ENCODE peak calls at places on chromosomes 11 and 22, in ten cellular contexts. U is type B pancreatic cell, R is B cell, Y is A549, O is AG10803, S is AG09319, P is fibroblast of lung, X is HL-60, N is AG04450, L is omental fat pad. W is an unnamed sample.

GRCh38 chr22:29581799-29582198 is 886 bp upstream of the NIPSNAP1 start:
- DNase-seq in Y (no peak), X (no peak), U (no peak), L (no peak), O (no peak), R (no peak), P (no peak), N (no peak), S (no peak), W (no peak)

GRCh38 chr11:35629511-35629910 is 11.3 kb downstream of the FJX1 start:
- DNase-seq in N (no peak), R (no peak), O (no peak), U (no peak), S (no peak), L (no peak), Y (no peak), X (no peak), P (no peak), W (no peak)

GRCh38 chr11:43830928-43831440 is 49.6 kb upstream of the ALKBH3 start:
- DNase-seq in U (no peak), Y (peak), X (peak), N (peak), R (no peak), O (peak), L (peak), S (peak), P (peak), W (no peak)

GRCh38 chr11:93784935-93785360 is 866 bp downstream of the MED17 start:
- DNase-seq in O (no peak), N (no peak), U (no peak), Y (no peak), L (no peak), P (peak), X (no peak), R (no peak), S (no peak), W (no peak)

GRCh38 chr11:37110383-37110782 is 512.3 kb upstream of the RAG2 start:
- DNase-seq in R (no peak), S (no peak), X (no peak), N (no peak), L (no peak), O (no peak), P (no peak), U (no peak), Y (no peak), W (no peak)

GRCh38 chr11:124669193-124669592 is 4.3 kb downstream of the SIAE start:
- DNase-seq in S (peak), N (no peak), O (peak), P (peak), X (peak), U (no peak), Y (peak), R (peak), L (no peak), W (peak)

GRCh38 chr22:20430641-20431519 is 6.7 kb downstream of the SCARF2 start:
- DNase-seq in P (peak), S (no peak), O (peak), N (no peak), X (peak), R (peak), L (no peak), Y (peak), U (no peak), W (peak)

GRCh38 chr11:115624065-115624464 is 119.8 kb upstream of the CADM1 start:
- DNase-seq in U (no peak), L (no peak), P (no peak), N (no peak), S (no peak), Y (no peak), X (no peak), R (no peak), O (no peak), W (no peak)

GRCh38 chr22:32880906-32881596 is 79.5 kb downstream of the TIMP3 start:
- DNase-seq in N (peak), U (peak), S (no peak), X (no peak), P (peak), Y (no peak), L (no peak), O (no peak), R (peak), W (no peak)

GRCh38 chr11:129853508-129854228 is 38.0 kb downstream of the TMEM45B start:
- DNase-seq in P (peak), U (no peak), L (no peak), R (no peak), O (no peak), X (peak), N (no peak), Y (peak), S (peak), W (no peak)

GRCh38 chr11:128341280-128341679 is 246.1 kb downstream of the ETS1 start:
- DNase-seq in Y (no peak), L (no peak), U (no peak), N (no peak), P (no peak), X (no peak), O (no peak), S (no peak), R (no peak), W (no peak)

GRCh38 chr22:30305519-30305905 is 16.2 kb upstream of the CASTOR1 start:
- DNase-seq in N (no peak), U (no peak), S (no peak), X (peak), R (peak), Y (no peak), P (no peak), O (no peak), L (no peak), W (peak)

GRCh38 chr11:13216019-13217006 is 61.3 kb upstream of the BMAL1 start:
- DNase-seq in P (peak), Y (peak), S (peak), R (no peak), O (peak), L (no peak), X (no peak), N (peak), U (no peak), W (no peak)
- TF ChIP-seq CTCF in P (no peak), Y (no peak), S (no peak), R (no peak), O (no peak), L (no peak), X (no peak), N (no peak), U (no peak), W (no peak)

DNA sequence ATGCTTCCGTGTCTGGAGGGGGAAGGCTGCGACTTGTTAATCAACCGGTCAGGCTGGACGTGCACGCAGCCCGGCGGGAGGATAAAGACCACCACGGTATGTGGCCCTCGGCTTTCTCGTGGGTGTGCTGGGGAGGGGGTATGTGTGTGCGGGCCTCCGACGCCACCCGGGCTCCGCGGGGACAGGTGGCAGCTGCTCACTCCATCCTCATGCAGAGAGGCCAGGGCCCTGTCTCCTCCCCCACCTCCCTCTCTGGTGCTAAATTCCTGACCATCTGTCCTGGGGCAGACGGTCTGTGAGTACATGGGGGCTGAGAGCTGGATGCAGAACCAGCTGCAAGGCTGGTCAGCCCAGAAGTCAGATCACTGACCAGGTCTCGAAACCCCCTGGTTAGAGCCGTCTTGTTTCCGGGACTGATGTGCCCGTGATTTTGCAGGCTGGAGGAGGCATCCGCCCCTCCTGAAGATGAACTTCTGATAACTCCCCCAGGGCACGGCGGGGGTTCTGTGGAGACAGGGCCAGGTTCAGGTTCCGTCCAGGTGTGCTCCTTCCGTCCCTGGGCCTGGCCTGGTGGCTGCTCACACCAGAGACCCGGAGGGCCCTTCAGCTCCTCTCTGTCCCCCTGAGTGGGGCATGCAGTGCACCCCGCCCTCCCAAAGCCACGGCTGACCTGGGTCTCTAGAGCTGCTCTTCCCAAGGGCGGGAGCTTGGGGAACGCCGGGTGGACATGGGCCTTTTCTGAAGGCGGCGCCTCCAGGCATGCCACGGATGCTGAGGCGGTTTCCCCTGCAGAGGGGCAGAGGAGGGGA is 1119.7 kb downstream of the BRD1 start:
- DNase-seq in Y (no peak), O (no peak), N (no peak), S (no peak), L (no peak), X (no peak), U (no peak), P (no peak), R (no peak), W (no peak)
- TF ChIP-seq CTCF in Y (no peak), O (no peak), N (no peak), S (no peak), L (no peak), X (no peak), U (no peak), P (no peak), R (no peak), W (no peak)

GRCh38 chr11:96524475-96524874 is 134.7 kb downstream of the JRKL start:
- DNase-seq in P (no peak), N (no peak), L (no peak), Y (no peak), U (no peak), O (no peak), R (no peak), X (no peak), S (no peak), W (no peak)

DNA sequence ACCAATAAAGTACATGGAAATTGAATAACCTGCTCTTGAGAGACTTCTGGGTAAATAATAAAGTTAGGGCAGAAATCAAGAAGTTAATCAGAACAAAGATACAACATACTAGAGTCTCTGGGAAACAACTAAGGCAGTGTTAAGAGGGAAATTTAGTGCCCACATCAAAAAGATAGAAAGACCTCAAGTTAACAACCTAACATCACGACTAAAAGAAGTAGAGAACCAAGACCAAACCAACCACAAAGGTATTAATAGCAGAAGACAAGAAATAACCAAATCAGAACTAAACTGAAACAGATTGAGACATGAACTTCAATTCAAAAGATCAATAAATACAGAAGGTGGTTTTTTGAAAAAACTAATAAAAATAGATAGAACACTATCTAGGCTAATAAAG is 140.7 kb downstream of the JRKL start:
- DNase-seq in U (no peak), X (no peak), Y (no peak), N (no peak), L (no peak), S (no peak), O (no peak), P (no peak), R (no peak), W (no peak)
- TF ChIP-seq CTCF in U (no peak), X (no peak), Y (no peak), N (no peak), L (no peak), S (no peak), O (no peak), P (no peak), R (no peak), W (no peak)

GRCh38 chr11:62591448-62592215 is at the start of gene TUT1:
- DNase-seq in L (peak), O (peak), U (peak), N (peak), S (peak), X (peak), Y (peak), R (peak), P (peak), W (peak)
- TF ChIP-seq CTCF in L (no peak), O (peak), U (no peak), N (no peak), S (no peak), X (no peak), Y (no peak), R (no peak), P (no peak), W (no peak)

DNA sequence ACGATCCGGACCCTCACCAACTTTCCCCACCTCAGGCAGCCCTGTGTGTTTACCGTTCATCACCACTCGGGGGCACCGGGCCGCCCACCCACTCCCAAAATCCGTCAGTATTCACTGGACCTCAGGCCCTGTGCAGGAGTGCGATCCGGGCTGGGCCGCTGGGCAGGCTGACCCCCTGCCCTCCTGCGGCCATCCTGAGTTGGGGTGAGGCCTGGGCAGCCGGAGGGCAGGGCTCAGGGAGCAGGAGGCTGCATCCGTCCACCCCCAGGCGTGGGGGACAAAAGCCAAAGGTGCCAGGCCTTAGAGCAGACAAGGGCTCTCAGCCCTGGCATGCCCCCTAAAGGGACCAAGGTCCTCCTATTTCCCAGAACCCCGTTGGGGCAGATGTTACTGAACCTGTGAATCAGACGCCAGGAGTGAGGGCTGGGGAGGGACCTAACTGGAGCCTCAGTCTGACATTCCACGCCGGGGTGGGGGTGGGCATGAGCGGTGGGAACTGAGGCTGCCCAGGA is 16.8 kb upstream of the TMEM191C start:
- DNase-seq in Y (no peak), N (no peak), R (no peak), U (peak), P (no peak), S (no peak), X (no peak), L (no peak), O (no peak), W (no peak)
- TF ChIP-seq CTCF in Y (no peak), N (peak), R (no peak), U (peak), P (no peak), S (no peak), X (no peak), L (no peak), O (no peak), W (peak)

DNA sequence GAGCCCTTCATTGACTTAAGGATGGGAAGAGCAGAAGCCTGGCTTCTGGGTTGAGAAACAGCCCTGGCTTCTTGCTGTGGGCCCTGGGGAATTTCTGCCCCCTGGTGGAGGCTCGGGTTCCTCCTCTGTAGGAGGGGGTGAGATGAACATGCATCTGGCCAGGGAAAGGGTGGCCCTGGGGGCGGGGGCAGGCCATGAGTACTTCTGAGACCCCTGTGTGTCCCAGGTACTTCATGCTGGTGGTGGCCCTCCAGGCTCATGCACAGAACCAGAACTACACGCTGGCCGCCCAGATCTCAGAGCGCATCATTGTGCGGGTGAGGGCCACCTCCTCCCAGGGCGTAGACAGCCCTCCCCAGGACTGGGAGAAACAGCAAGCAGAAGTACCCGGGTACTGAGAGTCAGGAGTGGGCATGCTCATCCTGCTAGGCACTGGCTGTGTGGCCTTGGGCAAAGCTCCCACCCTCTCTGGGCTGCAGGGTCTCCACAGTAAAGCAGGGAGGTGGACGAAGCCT is 15.8 kb downstream of the TMEM258 start:
- DNase-seq in P (peak), U (no peak), O (peak), R (peak), S (peak), N (peak), L (no peak), Y (peak), X (peak), W (peak)
- TF ChIP-seq CTCF in P (peak), U (peak), O (peak), R (peak), S (peak), N (peak), L (no peak), Y (peak), X (peak), W (peak)

DNA sequence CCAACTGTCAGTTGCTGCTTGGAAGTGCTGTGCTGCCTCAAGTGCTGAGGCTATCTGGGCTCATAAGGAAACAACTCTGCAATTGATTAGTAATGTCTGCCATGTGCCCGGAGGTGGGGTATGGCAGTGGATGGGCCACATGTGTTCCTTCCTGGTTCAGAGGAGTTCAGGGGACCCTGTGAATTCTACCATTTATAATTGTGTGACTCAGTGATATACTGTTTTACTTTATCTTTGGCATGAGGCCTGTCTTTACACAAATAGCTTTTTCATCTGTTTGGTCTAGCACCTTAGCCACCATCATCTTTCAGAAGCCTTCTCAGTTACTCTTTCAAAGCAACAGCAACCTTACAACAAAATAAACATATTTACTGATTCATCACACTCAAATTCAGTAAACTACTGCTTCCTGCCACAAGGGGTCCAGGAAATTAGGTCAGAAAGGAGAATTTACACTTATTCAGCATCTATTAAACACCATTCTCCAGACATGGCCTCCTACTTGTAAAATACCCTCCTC is 20.9 kb downstream of the DKK3 start:
- DNase-seq in P (peak), L (no peak), Y (peak), R (no peak), U (no peak), S (no peak), N (no peak), O (peak), X (no peak), W (no peak)
- TF ChIP-seq CTCF in P (peak), L (no peak), Y (peak), R (peak), U (peak), S (peak), N (peak), O (peak), X (peak), W (no peak)

GRCh38 chr11:117428856-117429229 is 101.2 kb downstream of the CEP164 start:
- DNase-seq in U (no peak), X (no peak), N (no peak), L (no peak), S (no peak), P (no peak), R (no peak), O (no peak), Y (no peak), W (no peak)
- TF ChIP-seq CTCF in U (no peak), X (no peak), N (no peak), L (no peak), S (no peak), P (no peak), R (no peak), O (no peak), Y (no peak), W (peak)

DNA sequence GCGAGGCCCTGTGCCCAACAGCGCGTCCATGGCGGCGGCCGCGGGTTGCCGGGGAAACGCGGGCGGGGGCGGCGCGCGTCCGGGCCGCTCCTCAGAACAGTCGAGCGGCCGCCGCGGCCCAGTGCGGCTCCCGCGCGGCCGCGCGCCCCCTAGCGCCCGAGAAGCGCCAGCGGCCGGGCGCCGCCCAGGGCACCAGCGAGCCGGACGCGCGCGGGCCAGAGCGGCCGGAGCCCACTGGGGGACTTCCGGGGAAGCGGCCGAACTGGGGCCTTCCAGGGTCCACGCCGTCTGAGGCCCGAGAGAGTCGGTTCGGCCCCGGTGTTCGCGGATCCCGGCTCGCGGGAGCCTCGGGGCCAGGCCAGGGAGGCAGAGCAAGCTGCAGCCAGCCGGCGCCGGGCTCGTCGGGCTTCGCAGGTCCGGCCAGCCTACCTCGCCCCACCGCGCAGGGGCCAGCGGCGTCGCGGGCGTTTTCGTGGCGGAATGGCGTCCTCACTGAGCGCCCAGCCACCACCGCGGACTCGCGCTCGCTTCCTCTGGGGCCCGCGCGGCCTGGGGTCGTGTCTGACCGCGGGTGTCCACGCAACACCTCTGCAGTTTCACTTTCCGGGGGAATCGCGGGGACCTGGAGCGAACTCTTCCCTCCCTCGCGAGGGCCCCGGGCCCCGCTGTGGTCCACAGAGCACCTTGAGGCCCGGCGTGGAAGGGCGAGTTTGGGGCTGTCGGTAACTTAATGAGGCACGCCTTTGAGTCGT is at the start of gene DENND6B:
- DNase-seq in U (peak), P (peak), S (peak), L (no peak), O (peak), Y (peak), R (peak), N (peak), X (peak), W (peak)
- TF ChIP-seq CTCF in U (peak), P (no peak), S (no peak), L (no peak), O (no peak), Y (peak), R (peak), N (no peak), X (peak), W (peak)

GRCh38 chr22:26318975-26319374 is 110.1 kb upstream of the ASPHD2 start:
- DNase-seq in P (peak), L (no peak), R (no peak), N (no peak), Y (no peak), X (no peak), O (peak), S (no peak), U (no peak), W (no peak)
- TF ChIP-seq CTCF in P (peak), L (no peak), R (no peak), N (no peak), Y (no peak), X (no peak), O (no peak), S (peak), U (no peak), W (peak)